ENCODE peak calls at places on chromosomes 7 and 10, in six cellular contexts. M, E, F, K, P and G are unnamed samples.

GRCh38 chr10:128053356-128053755 is 72.9 kb downstream of the MKI67 start:
- DNase-seq in M (no peak), E (no peak), F (no peak), K (no peak), P (no peak), G (no peak)

GRCh38 chr10:79009144-79009543 is 59.6 kb upstream of the ZMIZ1 start:
- DNase-seq in M (no peak), E (no peak), F (no peak), K (no peak), P (no peak), G (no peak)

GRCh38 chr10:58609525-58610150 is 97.0 kb downstream of the BICC1 start:
- DNase-seq in M (no peak), E (no peak), F (no peak), K (no peak), P (no peak), G (no peak)

GRCh38 chr7:123282181-123282580 is 82.4 kb upstream of the SLC13A1 start:
- DNase-seq in M (no peak), E (no peak), F (no peak), K (no peak), P (no peak), G (no peak)

GRCh38 chr7:148815612-148816011 is 68.5 kb downstream of the EZH2 start:
- DNase-seq in M (no peak), E (no peak), F (no peak), K (no peak), P (no peak), G (no peak)

GRCh38 chr10:52011113-52011512 is 303.0 kb upstream of the DKK1 start:
- DNase-seq in M (no peak), E (no peak), F (no peak), K (no peak), P (no peak), G (no peak)

GRCh38 chr10:21265622-21266021 is 259.9 kb downstream of the SKIDA1 start:
- DNase-seq in M (peak), E (no peak), F (no peak), K (no peak), P (peak), G (no peak)

GRCh38 chr7:80428161-80429054 is 83.5 kb downstream of the GNAT3 start:
- DNase-seq in M (peak), E (peak), F (no peak), K (no peak), P (peak), G (peak)

GRCh38 chr7:94436018-94436604 is 41.4 kb downstream of the COL1A2 start:
- DNase-seq in M (peak), E (peak), F (peak), K (peak), P (peak), G (peak)

GRCh38 chr7:152136623-152137022 is 111.1 kb downstream of the GALNT11 start:
- DNase-seq in M (no peak), E (no peak), F (no peak), K (no peak), P (no peak), G (no peak)

GRCh38 chr7:157475601-157476000 is 138.8 kb downstream of the DNAJB6 start:
- DNase-seq in M (no peak), E (no peak), F (no peak), K (no peak), P (no peak), G (no peak)

GRCh38 chr10:101001225-101002035 is 1.8 kb downstream of the LZTS2 start:
- DNase-seq in M (no peak), E (peak), F (no peak), K (peak), P (no peak), G (no peak)

GRCh38 chr7:119720541-119720940 is 552.4 kb upstream of the KCND2 start:
- DNase-seq in M (peak), E (peak), F (no peak), K (no peak), P (no peak), G (no peak)

GRCh38 chr10:89478085-89478738 is 57.2 kb downstream of the SLC16A12 start:
- DNase-seq in M (peak), E (no peak), F (no peak), K (no peak), P (no peak), G (peak)

GRCh38 chr10:124279298-124279697 is 139.4 kb downstream of the OAT start:
- DNase-seq in M (no peak), E (no peak), F (no peak), K (no peak), P (no peak), G (no peak)

GRCh38 chr7:107020400-107020799 is 24.1 kb upstream of the PRKAR2B start:
- DNase-seq in M (no peak), E (no peak), F (no peak), K (no peak), P (no peak), G (no peak)

GRCh38 chr10:27620425-27621397 is 116.6 kb downstream of the RAB18 start:
- DNase-seq in M (no peak), E (no peak), F (no peak), K (no peak), P (no peak), G (no peak)

GRCh38 chr10:77801474-77802238 is 124.9 kb downstream of the DLG5 start:
- DNase-seq in M (no peak), E (no peak), F (peak), K (no peak), P (no peak), G (peak)

DNA sequence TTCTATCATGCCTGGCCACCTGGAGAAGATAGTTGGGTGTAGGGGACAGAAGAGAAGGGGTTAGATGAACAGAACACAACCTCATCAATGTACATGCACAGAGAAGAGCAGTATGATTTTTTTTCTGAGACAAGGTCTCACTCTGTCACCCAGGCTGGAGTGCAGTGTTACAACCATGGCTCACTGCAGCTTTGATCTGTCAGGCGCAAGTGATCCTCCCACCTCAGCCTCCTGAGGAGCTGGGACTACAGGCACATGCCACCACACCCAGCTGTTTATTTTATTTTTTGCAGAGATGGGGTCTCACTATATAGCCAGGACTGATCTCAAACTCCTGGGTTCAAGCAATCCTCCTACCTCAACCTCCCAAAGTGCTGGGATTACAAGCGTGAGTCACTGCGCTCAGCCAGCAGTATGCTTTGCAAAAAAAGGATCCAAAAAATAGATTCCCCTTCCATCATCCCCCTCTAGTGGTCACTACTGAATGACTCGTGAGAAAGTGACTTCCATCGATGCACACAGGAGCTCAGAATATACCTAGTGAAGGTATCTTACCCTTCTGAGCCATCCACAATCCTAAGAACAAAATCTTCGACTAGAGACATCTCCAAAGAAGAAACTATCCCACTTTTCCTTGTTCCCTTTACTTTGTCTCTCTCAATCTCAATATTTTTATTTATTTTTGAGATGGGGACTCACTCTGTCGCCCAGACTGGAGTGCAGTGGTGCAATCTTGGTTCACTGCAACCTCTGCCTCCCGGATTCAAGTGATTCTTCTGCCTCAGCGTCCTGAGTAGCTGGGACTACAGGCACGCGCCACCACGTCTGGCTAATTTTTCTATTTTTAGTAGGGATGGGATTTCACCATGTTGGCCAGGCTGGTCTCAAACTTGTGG is 21.0 kb downstream of the ZCWPW1 start:
- DNase-seq in M (peak), E (peak), F (peak), K (peak), P (peak), G (peak)
- TF ChIP-seq CTCF in M (peak), E (peak), F (peak), K (peak), P (peak), G (peak)

GRCh38 chr10:103800110-103800509 is 55.3 kb downstream of the SH3PXD2A start:
- DNase-seq in M (no peak), E (no peak), F (no peak), K (peak), P (no peak), G (no peak)
- TF ChIP-seq MYC in M (no peak), E (no peak), F (no peak), K (no peak), P (no peak), G (no peak)

DNA sequence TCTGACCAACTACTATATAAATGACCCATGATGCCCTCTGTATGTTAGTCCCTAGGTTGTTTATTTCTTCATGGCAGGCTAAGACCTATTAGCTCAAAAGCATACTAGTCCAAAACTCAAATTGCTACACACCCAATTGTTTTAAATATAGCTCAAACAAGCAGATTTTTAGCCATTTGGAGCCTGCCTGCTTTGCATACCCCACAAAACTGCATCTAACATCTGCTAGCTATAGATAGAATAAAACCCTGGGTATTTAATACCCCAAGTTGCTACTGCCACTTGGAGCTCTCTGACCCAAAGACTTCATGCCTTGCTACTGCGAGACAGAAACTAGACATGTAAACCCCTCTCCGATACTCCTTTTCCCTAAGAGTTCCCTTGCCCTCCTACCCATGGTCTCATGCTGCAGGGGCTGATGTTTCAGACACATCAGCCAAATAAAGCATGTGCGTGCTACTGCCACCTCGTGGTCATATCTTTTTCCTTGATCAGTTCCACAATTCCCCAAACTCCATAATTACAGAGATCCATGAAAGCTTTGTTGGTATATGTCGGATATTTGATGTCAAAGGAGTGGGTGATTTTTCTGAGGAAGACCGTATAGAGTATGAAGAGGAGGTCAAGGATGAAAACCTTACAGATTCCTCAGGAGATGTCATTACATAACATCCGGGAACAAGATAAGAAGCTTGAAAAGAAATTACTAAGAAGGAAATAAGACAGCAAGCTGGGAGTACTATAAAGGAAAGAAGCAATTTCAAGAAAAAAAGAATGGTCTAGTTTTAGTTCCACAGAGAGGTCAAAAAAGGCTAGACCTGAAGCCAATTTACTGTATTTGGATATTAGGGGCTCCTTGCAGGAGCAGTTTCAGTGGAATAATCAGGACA is 386.6 kb downstream of the SH2D4B start:
- DNase-seq in M (peak), E (peak), F (no peak), K (peak), P (peak), G (peak)
- TF ChIP-seq CTCF in M (peak), E (peak), F (peak), K (peak), P (peak), G (peak)

GRCh38 chr10:62788861-62789467 is 15.6 kb upstream of the ADO start:
- DNase-seq in M (no peak), E (no peak), F (no peak), K (no peak), P (peak), G (no peak)
- TF ChIP-seq MYC in M (no peak), E (no peak), F (no peak), K (no peak), P (no peak), G (no peak)

GRCh38 chr10:106267591-106267990 is 896.9 kb downstream of the SORCS1 start:
- DNase-seq in M (no peak), E (no peak), F (no peak), K (no peak), P (no peak), G (no peak)

GRCh38 chr10:106268000-106268399 is 896.5 kb downstream of the SORCS1 start:
- DNase-seq in M (no peak), E (no peak), F (no peak), K (no peak), P (no peak), G (no peak)

GRCh38 chr10:106271237-106271636 is 893.3 kb downstream of the SORCS1 start:
- DNase-seq in M (no peak), E (no peak), F (no peak), K (no peak), P (no peak), G (no peak)
- TF ChIP-seq CTCF in M (no peak), E (no peak), F (peak), K (no peak), P (no peak), G (peak)

GRCh38 chr10:19874791-19875190 is 58.6 kb downstream of the PLXDC2 start:
- DNase-seq in M (no peak), E (no peak), F (no peak), K (no peak), P (no peak), G (no peak)
- TF ChIP-seq MYC in M (no peak), E (no peak), F (no peak), K (no peak), P (no peak), G (no peak)